ENCODE peak calls at places on chromosomes 5 and 9, in seven cellular contexts. O is IMR-90, J is H1, F is mesenchymal stem cell, G is H9, M is neuronal stem cell, L is trophoblast cell. I is an unnamed sample.

GRCh38 chr5:3197237-3197636 is 398.4 kb upstream of the IRX1 start:
- DNase-seq in J (no peak), F (no peak), O (no peak), L (no peak), G (no peak), M (peak; percentile 54), I (peak; percentile 45)

GRCh38 chr9:77495834-77496671 is 152.1 kb downstream of the GNA14 start:
- DNase-seq in O (peak; percentile 23), F (peak; percentile 55), M (no peak), G (no peak), J (no peak), L (no peak), I (peak; percentile 58)

GRCh38 chr5:113336975-113337374 is 97.8 kb downstream of the TSSK1B start:
- DNase-seq in G (peak; percentile 67), M (no peak), L (no peak), O (peak; percentile 77), J (peak; percentile 10), F (peak; percentile 75), I (peak; percentile 90)

GRCh38 chr5:36561596-36561995 is 44.8 kb upstream of the SLC1A3 start:
- DNase-seq in G (no peak), L (no peak), J (no peak), O (no peak), F (no peak), M (no peak), I (no peak)

GRCh38 chr9:17509698-17510097 is 69.2 kb upstream of the SH3GL2 start:
- DNase-seq in J (no peak), M (no peak), O (peak; percentile 44), F (no peak), G (no peak), L (no peak), I (peak; percentile 48)

GRCh38 chr5:177302354-177303110 is 987 bp downstream of the RAB24 start:
- DNase-seq in L (peak; percentile 44), J (no peak), F (peak; percentile 32), O (peak; percentile 10), G (peak; percentile 53), M (no peak), I (peak; percentile 59)

GRCh38 chr5:169964247-169964646 is 16.0 kb downstream of the INSYN2B start:
- DNase-seq in M (no peak), O (no peak), J (no peak), L (no peak), G (no peak), F (no peak), I (no peak)

GRCh38 chr9:14270358-14271077 is 43.4 kb downstream of the NFIB start:
- DNase-seq in L (no peak), G (no peak), M (no peak), O (peak; percentile 51), J (no peak), F (peak; percentile 49), I (no peak)

GRCh38 chr5:146967646-146968045 is 89.1 kb upstream of the PPP2R2B start:
- DNase-seq in O (no peak), M (no peak), J (no peak), G (no peak), L (no peak), F (no peak), I (no peak)

GRCh38 chr5:86596476-86596875 is 21.3 kb upstream of the COX7C start:
- DNase-seq in O (no peak), F (no peak), G (no peak), M (no peak), L (no peak), J (no peak), I (no peak)

GRCh38 chr9:2859776-2860379 is 16.0 kb upstream of the PUM3 start:
- DNase-seq in O (peak; percentile 57), J (peak; percentile 39), F (peak; percentile 65), M (peak; percentile 62), L (peak; percentile 34), G (peak; percentile 76), I (peak; percentile 80)

GRCh38 chr5:168672016-168672415 is 92.8 kb upstream of the PANK3 start:
- DNase-seq in M (no peak), L (no peak), O (no peak), J (no peak), G (no peak), F (no peak), I (no peak)

GRCh38 chr9:121682926-121683485 is 31.6 kb downstream of the DAB2IP start:
- DNase-seq in G (no peak), F (no peak), L (no peak), O (no peak), M (no peak), J (no peak), I (no peak)

GRCh38 chr5:156272139-156272538 is 54.8 kb upstream of the SGCD start:
- DNase-seq in L (no peak), O (no peak), J (no peak), G (no peak), F (no peak), M (no peak), I (no peak)
- H4K8ac ChIP-seq in L (no peak overlapping the region), O (no peak overlapping the region), J (no peak overlapping the region), G (no peak overlapping the region), F (no peak overlapping the region), M (no peak overlapping the region), I (no peak overlapping the region)

GRCh38 chr9:131111854-131112311 is 13.5 kb upstream of the NUP214 start:
- DNase-seq in F (no peak), L (no peak), M (peak; percentile 83), O (no peak), J (no peak), G (no peak), I (peak; percentile 42)

GRCh38 chr9:131111186-131111853 is 14.1 kb upstream of the NUP214 start:
- DNase-seq in L (no peak), F (no peak), G (no peak), J (no peak), O (no peak), M (no peak), I (peak; percentile 54)

GRCh38 chr9:131116281-131117101 is 8.9 kb upstream of the NUP214 start:
- DNase-seq in F (no peak), G (no peak), O (no peak), M (no peak), L (no peak), J (no peak), I (no peak)

GRCh38 chr9:131113655-131114563 is 11.5 kb upstream of the NUP214 start:
- DNase-seq in L (no peak), M (no peak), F (no peak), J (no peak), G (no peak), O (no peak), I (no peak)

GRCh38 chr9:131112374-131113159 is 12.8 kb upstream of the NUP214 start:
- DNase-seq in F (no peak), G (no peak), L (no peak), J (no peak), O (no peak), M (no peak), I (no peak)
- H2AK5ac ChIP-seq in F (peak overlapping the region; percentile 63), G (no peak overlapping the region), L (no peak overlapping the region), J (no peak overlapping the region), O (no peak overlapping the region), M (peak overlapping the region; percentile 39), I (no peak overlapping the region)

DNA sequence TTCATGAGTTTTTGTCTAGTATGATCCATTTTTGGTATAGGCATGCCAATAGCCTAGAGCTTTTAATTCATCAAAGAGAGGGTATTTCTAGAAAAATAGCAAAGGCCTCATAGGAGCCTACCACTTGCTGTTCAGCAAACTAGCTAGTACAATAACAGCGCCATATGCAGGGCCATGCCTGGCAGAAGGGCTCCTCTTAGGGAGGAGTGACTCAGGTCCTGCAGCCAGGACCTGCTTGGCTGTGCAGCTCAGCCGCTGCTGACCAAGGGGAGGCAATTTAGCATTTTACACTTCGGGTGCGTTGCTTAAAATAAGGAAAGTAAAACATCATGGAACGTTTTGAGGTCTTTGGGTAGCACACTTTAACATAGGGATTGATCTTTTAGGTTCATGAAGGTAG is 100.6 kb downstream of the TRIO start:
- DNase-seq in M (no peak), L (no peak), O (no peak), J (no peak), F (no peak), G (no peak), I (no peak)
- H4K8ac ChIP-seq in M (no peak overlapping the region), L (no peak overlapping the region), O (no peak overlapping the region), J (no peak overlapping the region), F (no peak overlapping the region), G (no peak overlapping the region), I (no peak overlapping the region)

GRCh38 chr5:1086137-1086536 is 25.7 kb downstream of the SLC12A7 start:
- DNase-seq in M (no peak), F (no peak), G (no peak), L (no peak), J (no peak), O (no peak), I (no peak)
- H2AK5ac ChIP-seq in M (no peak overlapping the region), F (no peak overlapping the region), G (no peak overlapping the region), L (no peak overlapping the region), J (no peak overlapping the region), O (no peak overlapping the region), I (no peak overlapping the region)

GRCh38 chr5:44568519-44568918 is 179.3 kb upstream of the FGF10 start:
- DNase-seq in F (no peak), J (no peak), M (no peak), L (no peak), O (no peak), G (no peak), I (no peak)
- H4K8ac ChIP-seq in F (no peak overlapping the region), J (no peak overlapping the region), M (no peak overlapping the region), L (no peak overlapping the region), O (no peak overlapping the region), G (no peak overlapping the region), I (no peak overlapping the region)

GRCh38 chr5:129079496-129079895 is 15.1 kb upstream of the ISOC1 start:
- DNase-seq in J (no peak), L (no peak), O (no peak), G (no peak), F (no peak), M (no peak), I (no peak)
- H2AK5ac ChIP-seq in J (no peak overlapping the region), L (no peak overlapping the region), O (no peak overlapping the region), G (no peak overlapping the region), F (no peak overlapping the region), M (no peak overlapping the region), I (no peak overlapping the region)

GRCh38 chr9:136249881-136250559 is 4.4 kb upstream of the QSOX2 start:
- DNase-seq in L (no peak), M (no peak), J (no peak), G (no peak), O (no peak), F (no peak), I (no peak)
- H4K8ac ChIP-seq in L (no peak overlapping the region), M (no peak overlapping the region), J (no peak overlapping the region), G (no peak overlapping the region), O (no peak overlapping the region), F (no peak overlapping the region), I (no peak overlapping the region)

DNA sequence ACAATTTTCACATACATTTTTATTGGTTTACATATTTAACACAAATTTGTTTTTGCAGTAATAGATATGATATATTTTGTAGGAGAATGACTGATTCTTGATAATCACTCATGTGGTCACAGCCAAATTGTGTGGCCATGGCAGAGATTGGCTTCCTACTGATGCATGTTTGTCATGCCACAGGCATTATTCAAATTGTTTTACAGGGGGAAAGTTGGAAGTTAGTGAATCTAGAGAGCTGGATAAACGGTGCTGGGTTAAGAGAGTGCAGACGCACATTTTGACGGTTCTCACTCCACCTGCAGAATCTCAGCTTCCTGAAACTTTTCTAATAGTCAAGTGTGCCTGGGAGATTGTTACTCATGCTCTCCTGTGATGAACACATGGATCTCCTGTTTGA is 91.1 kb upstream of the FBN2 start:
- DNase-seq in G (no peak), L (no peak), J (no peak), M (no peak), F (no peak), O (no peak), I (peak; percentile 45)
- H2AK5ac ChIP-seq in G (no peak overlapping the region), L (no peak overlapping the region), J (no peak overlapping the region), M (no peak overlapping the region), F (no peak overlapping the region), O (no peak overlapping the region), I (no peak overlapping the region)

I was measured in mesendoderm.